ENCODE peak calls at places on chromosomes 4 and X, in six cellular contexts. E is astrocyte; Y is Peyer's patch; F is aorta; V is fibroblast of lung; S is CD8-positive, alpha-beta memory T cell. P is an unnamed sample.

GRCh38 chrX:1327651-1328304 is 8.8 kb upstream of the IL3RA start:
- DNase-seq in E (no peak), Y (no peak), F (no peak), V (no peak), S (no peak), P (no peak)

GRCh38 chr4:71206763-71207162 is 132.1 kb upstream of the SLC4A4 start:
- DNase-seq in E (peak; percentile 92), Y (no peak), F (no peak), V (peak; percentile 92), S (no peak), P (no peak)

GRCh38 chr4:47071863-47072441 is 40.6 kb downstream of the GABRB1 start:
- DNase-seq in E (peak; percentile 86), Y (no peak), F (no peak), V (peak; percentile 86), S (no peak), P (no peak)

GRCh38 chr4:173334891-173335754 is 965 bp upstream of the HMGB2 start:
- DNase-seq in E (peak; percentile 62), Y (peak; percentile 43), F (peak; percentile 75), V (peak; percentile 79), S (peak; percentile 13), P (peak; percentile 92)

GRCh38 chr4:110619401-110620247 is 3.3 kb downstream of the PITX2 start:
- DNase-seq in E (no peak), Y (no peak), F (no peak), V (no peak), S (no peak), P (no peak)

GRCh38 chrX:42242044-42242443 is 318.7 kb upstream of the CASK start:
- DNase-seq in E (no peak), Y (no peak), F (no peak), V (no peak), S (no peak), P (no peak)

GRCh38 chrX:144801786-144802185 is 445.5 kb upstream of the SPANXN1 start:
- DNase-seq in E (no peak), Y (no peak), F (no peak), V (no peak), S (no peak), P (no peak)

GRCh38 chr4:142959156-142959555 is 113.1 kb upstream of the INPP4B start:
- DNase-seq in E (peak; percentile 17), Y (no peak), F (no peak), V (peak; percentile 27), S (no peak), P (no peak)

GRCh38 chr4:73922766-73923630 is 53.8 kb downstream of the CXCL1 start:
- DNase-seq in E (peak; percentile 16), Y (no peak), F (no peak), V (peak; percentile 45), S (no peak), P (peak; percentile 12)

GRCh38 chr4:3134201-3134600 is 59.7 kb downstream of the HTT start:
- DNase-seq in E (no peak), Y (no peak), F (no peak), V (no peak), S (no peak), P (no peak)

GRCh38 chr4:84750956-84751275 is 168.0 kb downstream of the CDS1 start:
- DNase-seq in E (no peak), Y (no peak), F (no peak), V (no peak), S (no peak), P (no peak)

GRCh38 chr4:69154021-69154420 is 57.7 kb downstream of the UGT2B7 start:
- DNase-seq in E (no peak), Y (no peak), F (no peak), V (no peak), S (no peak), P (no peak)

GRCh38 chrX:122245175-122245574 is 938.9 kb upstream of the GRIA3 start:
- DNase-seq in E (no peak), Y (no peak), F (no peak), V (no peak), S (no peak), P (no peak)

GRCh38 chr4:150242820-150243458 is 164.7 kb downstream of the DCLK2 start:
- DNase-seq in E (no peak), Y (no peak), F (no peak), V (no peak), S (no peak), P (peak; percentile 51)

GRCh38 chr4:13248621-13249298 is 235.4 kb downstream of the RAB28 start:
- DNase-seq in E (peak; percentile 70), Y (no peak), F (no peak), V (peak; percentile 77), S (no peak), P (no peak)

GRCh38 chr4:87499415-87500106 is 29.6 kb downstream of the SPARCL1 start:
- DNase-seq in E (no peak), Y (no peak), F (no peak), V (no peak), S (no peak), P (no peak)

GRCh38 chr4:184096561-184097239 is 121.0 kb downstream of the ENPP6 start:
- DNase-seq in E (peak; percentile 9), Y (no peak), F (no peak), V (peak; percentile 20), S (no peak), P (no peak)

GRCh38 chr4:69860007-69860406 is at the start of gene SULT1E1:
- DNase-seq in E (peak; percentile 47), Y (no peak), F (no peak), V (peak; percentile 51), S (no peak), P (no peak)

GRCh38 chr4:73856518-73856917 is 3.4 kb downstream of the PF4V1 start:
- DNase-seq in E (peak; percentile 70), Y (no peak), F (no peak), V (peak; percentile 78), S (no peak), P (no peak)

GRCh38 chrX:37905436-37906147 is 58.2 kb upstream of the DYNLT3 start:
- DNase-seq in E (peak; percentile 61), Y (no peak), F (no peak), V (peak; percentile 75), S (no peak), P (peak; percentile 79)

GRCh38 chr4:124203613-124204284 is 508.8 kb downstream of the ANKRD50 start:
- DNase-seq in E (peak; percentile 92), Y (no peak), F (no peak), V (peak; percentile 93), S (no peak), P (no peak)

GRCh38 chrX:149962859-149963757 is 24.8 kb upstream of the EOLA2 start:
- DNase-seq in E (peak; percentile 26), Y (peak; percentile 20), F (peak; percentile 59), V (peak; percentile 49), S (no peak), P (peak; percentile 43)

GRCh38 chr4:4843651-4844291 is 15.7 kb upstream of the MSX1 start:
- DNase-seq in E (no peak), Y (no peak), F (no peak), V (no peak), S (no peak), P (no peak)

GRCh38 chr4:114597410-114598115 is 1.0 kb upstream of the UGT8 start:
- DNase-seq in E (no peak), Y (no peak), F (no peak), V (no peak), S (no peak), P (no peak)

GRCh38 chr4:154618708-154619315 is 6.4 kb upstream of the FGG start:
- DNase-seq in E (peak; percentile 7), Y (peak; percentile 44), F (peak; percentile 50), V (peak; percentile 41), S (peak; percentile 4), P (peak; percentile 78)

GRCh38 chr4:170089743-170090666 is at the start of gene AADAT:
- DNase-seq in E (peak; percentile 59), Y (no peak), F (peak; percentile 74), V (peak; percentile 73), S (no peak), P (peak; percentile 90)

GRCh38 chr4:174324725-174325124 is 41.0 kb downstream of the CEP44 start:
- DNase-seq in E (peak; percentile 46), Y (no peak), F (no peak), V (peak; percentile 61), S (no peak), P (no peak)

GRCh38 chr4:4762909-4763814 is 96.3 kb upstream of the MSX1 start:
- DNase-seq in E (peak; percentile 61), Y (no peak), F (no peak), V (peak; percentile 66), S (no peak), P (no peak)

GRCh38 chr4:7254736-7255487 is 62.6 kb downstream of the SORCS2 start:
- DNase-seq in E (no peak), Y (no peak), F (no peak), V (no peak), S (no peak), P (no peak)

GRCh38 chr4:108624263-108625056 is 4.1 kb downstream of the RPL34 start:
- DNase-seq in E (no peak), Y (no peak), F (no peak), V (no peak), S (no peak), P (no peak)
- H3K36me3 ChIP-seq in E (peaks cover 51% of the 10 kb centered on the region), Y (no peaks in the 10 kb centered on the region), F (peaks cover 6% of the 10 kb centered on the region), V (peaks cover 34% of the 10 kb centered on the region), S (peaks cover 37% of the 10 kb centered on the region), P (peaks cover 3% of the 10 kb centered on the region)

GRCh38 chr4:32251126-32251525 is 1531.0 kb downstream of the PCDH7 start:
- DNase-seq in E (no peak), Y (no peak), F (no peak), V (no peak), S (no peak), P (no peak)
- H3K4me3 ChIP-seq in E (no peak overlapping the region), Y (no peak overlapping the region), F (no peak overlapping the region), V (no peak overlapping the region), S (no peak overlapping the region), P (no peak overlapping the region)

DNA sequence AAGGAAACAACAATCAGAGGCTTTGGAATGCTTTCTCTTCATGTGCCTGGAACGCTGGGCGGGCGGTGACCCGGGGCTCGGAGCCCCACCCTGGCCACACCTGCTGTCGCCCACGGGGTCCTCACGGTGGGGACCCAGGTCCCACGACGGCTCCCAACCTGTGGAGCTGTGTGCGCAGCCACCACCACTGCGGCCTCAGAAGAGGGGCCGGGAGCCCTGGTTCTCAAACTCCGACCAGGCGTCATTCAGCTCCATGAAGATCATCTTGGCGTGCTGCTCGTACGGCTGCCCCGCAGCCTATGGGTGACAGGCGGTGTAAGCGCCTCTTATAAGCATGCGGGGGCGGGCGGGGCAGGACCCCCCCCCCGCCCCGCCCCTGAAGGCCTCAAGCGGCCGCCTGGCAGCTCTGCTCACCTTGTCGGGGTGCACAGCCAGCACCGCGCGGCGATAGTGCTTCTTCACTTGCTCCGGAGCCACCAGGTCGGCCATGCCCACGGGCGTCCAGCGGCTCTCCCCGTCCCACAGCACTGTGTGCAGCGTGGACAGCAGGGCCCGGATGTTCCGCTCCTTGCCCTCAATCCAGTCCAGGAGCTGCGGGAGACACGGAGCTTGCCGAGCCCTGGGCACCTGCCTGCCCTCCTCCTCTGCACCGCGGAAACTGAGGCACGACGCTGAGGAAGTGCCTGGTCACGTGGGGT is 23.7 kb upstream of the CPLX1 start:
- DNase-seq in E (no peak), Y (no peak), F (peak; percentile 32), V (no peak), S (no peak), P (no peak)
- H3K36me3 ChIP-seq in E (peaks cover 3% of the 10 kb centered on the region), Y (no peaks in the 10 kb centered on the region), F (peaks cover 4% of the 10 kb centered on the region), V (peaks cover 16% of the 10 kb centered on the region), S (peaks cover 3% of the 10 kb centered on the region), P (no peaks in the 10 kb centered on the region)

DNA sequence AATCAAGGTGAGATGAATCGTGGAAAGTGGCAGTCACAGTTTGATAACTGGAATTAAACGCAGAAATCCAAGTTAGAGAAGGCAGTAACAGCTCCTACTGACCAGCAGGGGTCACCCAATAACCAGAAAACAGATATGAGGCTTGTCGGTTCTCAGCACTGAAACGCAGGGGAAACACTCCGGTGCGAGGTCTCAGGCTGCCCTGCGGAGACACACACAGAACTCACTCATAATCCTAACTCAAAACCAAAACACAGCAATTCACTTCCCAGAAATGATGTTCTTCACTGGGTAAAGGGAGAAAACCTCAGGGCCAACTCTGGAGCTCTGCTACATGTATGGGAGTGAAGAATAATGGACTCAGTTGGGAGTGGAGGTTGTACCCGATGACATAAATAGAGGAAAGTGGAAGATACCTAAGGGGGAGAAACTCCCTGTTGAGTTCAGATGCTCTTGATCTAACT is 384.4 kb downstream of the RAPGEF2 start:
- DNase-seq in E (peak; percentile 62), Y (no peak), F (no peak), V (peak; percentile 73), S (no peak), P (peak; percentile 66)
- H3K4me3 ChIP-seq in E (peak overlapping the region; percentile 37), Y (no peak overlapping the region), F (no peak overlapping the region), V (no peak overlapping the region), S (no peak overlapping the region), P (no peak overlapping the region)